ENCODE peak calls at places on chromosomes 4 and X, in ten cellular contexts. One of them, this sample, is unnamed.

GRCh38 chr4:117868201-117868600 is 166.1 kb upstream of the NDST3 start:
- DNase-seq in GM23248: no peak
- DNase-seq in cardiac muscle cell: no peak
- DNase-seq in heart right ventricle: no peak
- DNase-seq in upper lobe of right lung: no peak
- DNase-seq in coronary artery: no peak
- DNase-seq in dorsolateral prefrontal cortex: no peak
- DNase-seq in foreskin fibroblast: no peak
- DNase-seq in mammary epithelial cell: no peak
- DNase-seq in suprapubic skin: no peak
- DNase-seq in this sample: no peak

GRCh38 chrX:152904151-152905080 is 6.5 kb downstream of the ZNF185 start:
- DNase-seq in dorsolateral prefrontal cortex: no peak
- DNase-seq in cardiac muscle cell: peak; percentile 57
- DNase-seq in upper lobe of right lung: peak; percentile 63
- DNase-seq in foreskin fibroblast: peak; percentile 82
- DNase-seq in GM23248: peak; percentile 81
- DNase-seq in coronary artery: no peak
- DNase-seq in mammary epithelial cell: peak; percentile 17
- DNase-seq in suprapubic skin: no peak
- DNase-seq in heart right ventricle: peak; percentile 22
- DNase-seq in this sample: no peak

GRCh38 chr4:3478446-3479357 is 15.6 kb downstream of the DOK7 start:
- DNase-seq in mammary epithelial cell: no peak
- DNase-seq in upper lobe of right lung: no peak
- DNase-seq in suprapubic skin: no peak
- DNase-seq in foreskin fibroblast: no peak
- DNase-seq in heart right ventricle: peak; percentile 8
- DNase-seq in GM23248: no peak
- DNase-seq in coronary artery: no peak
- DNase-seq in dorsolateral prefrontal cortex: no peak
- DNase-seq in cardiac muscle cell: no peak
- DNase-seq in this sample: peak; percentile 64

GRCh38 chr4:179893967-179894590 is 2349.1 kb upstream of the TENM3 start:
- DNase-seq in GM23248: no peak
- DNase-seq in suprapubic skin: no peak
- DNase-seq in upper lobe of right lung: no peak
- DNase-seq in dorsolateral prefrontal cortex: no peak
- DNase-seq in foreskin fibroblast: no peak
- DNase-seq in mammary epithelial cell: no peak
- DNase-seq in cardiac muscle cell: no peak
- DNase-seq in coronary artery: no peak
- DNase-seq in heart right ventricle: no peak
- DNase-seq in this sample: no peak

GRCh38 chr4:139920552-139920951 is 233.4 kb downstream of the MAML3 start:
- DNase-seq in suprapubic skin: no peak
- DNase-seq in cardiac muscle cell: no peak
- DNase-seq in mammary epithelial cell: no peak
- DNase-seq in GM23248: no peak
- DNase-seq in dorsolateral prefrontal cortex: no peak
- DNase-seq in foreskin fibroblast: no peak
- DNase-seq in heart right ventricle: peak; percentile 37
- DNase-seq in upper lobe of right lung: no peak
- DNase-seq in coronary artery: no peak
- DNase-seq in this sample: no peak

GRCh38 chr4:7864685-7865084 is 75.0 kb downstream of the AFAP1 start:
- DNase-seq in coronary artery: no peak
- DNase-seq in dorsolateral prefrontal cortex: no peak
- DNase-seq in heart right ventricle: no peak
- DNase-seq in upper lobe of right lung: no peak
- DNase-seq in mammary epithelial cell: no peak
- DNase-seq in foreskin fibroblast: no peak
- DNase-seq in cardiac muscle cell: no peak
- DNase-seq in suprapubic skin: no peak
- DNase-seq in GM23248: no peak
- DNase-seq in this sample: no peak

GRCh38 chrX:46637937-46638336 is 64.4 kb downstream of the CHST7 start:
- DNase-seq in dorsolateral prefrontal cortex: no peak
- DNase-seq in heart right ventricle: no peak
- DNase-seq in upper lobe of right lung: no peak
- DNase-seq in mammary epithelial cell: peak; percentile 62
- DNase-seq in GM23248: peak; percentile 39
- DNase-seq in foreskin fibroblast: peak; percentile 56
- DNase-seq in suprapubic skin: no peak
- DNase-seq in cardiac muscle cell: no peak
- DNase-seq in coronary artery: no peak
- DNase-seq in this sample: no peak

GRCh38 chrX:9147631-9148189 is 113.8 kb upstream of the FAM9B start:
- DNase-seq in mammary epithelial cell: no peak
- DNase-seq in suprapubic skin: no peak
- DNase-seq in dorsolateral prefrontal cortex: no peak
- DNase-seq in coronary artery: no peak
- DNase-seq in GM23248: no peak
- DNase-seq in foreskin fibroblast: no peak
- DNase-seq in upper lobe of right lung: no peak
- DNase-seq in cardiac muscle cell: no peak
- DNase-seq in heart right ventricle: no peak
- DNase-seq in this sample: no peak

GRCh38 chrX:108167211-108167872 is 75.8 kb downstream of the ATG4A start:
- DNase-seq in dorsolateral prefrontal cortex: no peak
- DNase-seq in foreskin fibroblast: peak; percentile 72
- DNase-seq in coronary artery: no peak
- DNase-seq in GM23248: peak; percentile 37
- DNase-seq in heart right ventricle: no peak
- DNase-seq in mammary epithelial cell: peak; percentile 56
- DNase-seq in cardiac muscle cell: peak; percentile 65
- DNase-seq in suprapubic skin: no peak
- DNase-seq in upper lobe of right lung: no peak
- DNase-seq in this sample: no peak

GRCh38 chr4:58936436-58936835 is 1826.3 kb upstream of the IGFBP7 start:
- DNase-seq in upper lobe of right lung: no peak
- DNase-seq in GM23248: no peak
- DNase-seq in heart right ventricle: no peak
- DNase-seq in suprapubic skin: no peak
- DNase-seq in cardiac muscle cell: no peak
- DNase-seq in mammary epithelial cell: no peak
- DNase-seq in coronary artery: no peak
- DNase-seq in foreskin fibroblast: no peak
- DNase-seq in dorsolateral prefrontal cortex: no peak
- DNase-seq in this sample: no peak

GRCh38 chrX:12210196-12210815 is 72.0 kb downstream of the FRMPD4 start:
- DNase-seq in dorsolateral prefrontal cortex: no peak
- DNase-seq in coronary artery: no peak
- DNase-seq in heart right ventricle: no peak
- DNase-seq in upper lobe of right lung: no peak
- DNase-seq in suprapubic skin: no peak
- DNase-seq in mammary epithelial cell: peak; percentile 83
- DNase-seq in cardiac muscle cell: peak; percentile 72
- DNase-seq in GM23248: peak; percentile 48
- DNase-seq in foreskin fibroblast: peak; percentile 76
- DNase-seq in this sample: no peak

GRCh38 chr4:37885496-37885895 is 5.4 kb upstream of the TBC1D1 start:
- DNase-seq in foreskin fibroblast: no peak
- DNase-seq in dorsolateral prefrontal cortex: no peak
- DNase-seq in suprapubic skin: no peak
- DNase-seq in coronary artery: no peak
- DNase-seq in upper lobe of right lung: no peak
- DNase-seq in heart right ventricle: no peak
- DNase-seq in mammary epithelial cell: no peak
- DNase-seq in GM23248: no peak
- DNase-seq in cardiac muscle cell: peak; percentile 78
- DNase-seq in this sample: no peak
- H3K4me3 ChIP-seq in foreskin fibroblast: no peak overlapping the region
- H3K4me3 ChIP-seq in dorsolateral prefrontal cortex: no peak overlapping the region
- H3K4me3 ChIP-seq in suprapubic skin: no peak overlapping the region
- H3K4me3 ChIP-seq in coronary artery: peak overlapping the region; percentile 21
- H3K4me3 ChIP-seq in upper lobe of right lung: no peak overlapping the region
- H3K4me3 ChIP-seq in heart right ventricle: no peak overlapping the region
- H3K4me3 ChIP-seq in mammary epithelial cell: no peak overlapping the region
- H3K4me3 ChIP-seq in GM23248: no peak overlapping the region
- H3K4me3 ChIP-seq in cardiac muscle cell: no peak overlapping the region
- H3K4me3 ChIP-seq in this sample: no peak overlapping the region

GRCh38 chr4:68375667-68376559 is 26.0 kb upstream of the YTHDC1 start:
- DNase-seq in coronary artery: no peak
- DNase-seq in dorsolateral prefrontal cortex: peak; percentile 52
- DNase-seq in upper lobe of right lung: peak; percentile 66
- DNase-seq in foreskin fibroblast: peak; percentile 82
- DNase-seq in cardiac muscle cell: peak; percentile 64
- DNase-seq in heart right ventricle: no peak
- DNase-seq in GM23248: peak; percentile 79
- DNase-seq in mammary epithelial cell: peak; percentile 77
- DNase-seq in suprapubic skin: no peak
- DNase-seq in this sample: peak; percentile 63
- H3K4me3 ChIP-seq in coronary artery: peak overlapping the region; percentile 41
- H3K4me3 ChIP-seq in dorsolateral prefrontal cortex: no peak overlapping the region
- H3K4me3 ChIP-seq in upper lobe of right lung: peak overlapping the region; percentile 11
- H3K4me3 ChIP-seq in foreskin fibroblast: peak overlapping the region; percentile 32
- H3K4me3 ChIP-seq in cardiac muscle cell: peak overlapping the region; percentile 14
- H3K4me3 ChIP-seq in heart right ventricle: no peak overlapping the region
- H3K4me3 ChIP-seq in GM23248: peak overlapping the region; percentile 46
- H3K4me3 ChIP-seq in mammary epithelial cell: peak overlapping the region; percentile 45
- H3K4me3 ChIP-seq in suprapubic skin: no peak overlapping the region
- H3K4me3 ChIP-seq in this sample: no peak overlapping the region

GRCh38 chr4:102823464-102823863 is 3.9 kb downstream of the UBE2D3 start:
- DNase-seq in suprapubic skin: no peak
- DNase-seq in heart right ventricle: no peak
- DNase-seq in cardiac muscle cell: no peak
- DNase-seq in coronary artery: no peak
- DNase-seq in mammary epithelial cell: no peak
- DNase-seq in upper lobe of right lung: no peak
- DNase-seq in dorsolateral prefrontal cortex: no peak
- DNase-seq in foreskin fibroblast: no peak
- DNase-seq in GM23248: no peak
- DNase-seq in this sample: no peak
- H3K4me3 ChIP-seq in suprapubic skin: peak overlapping the region; percentile 68
- H3K4me3 ChIP-seq in heart right ventricle: peak overlapping the region; percentile 87
- H3K4me3 ChIP-seq in cardiac muscle cell: peak overlapping the region; percentile 89
- H3K4me3 ChIP-seq in coronary artery: peak overlapping the region; percentile 81
- H3K4me3 ChIP-seq in mammary epithelial cell: peak overlapping the region; percentile 93
- H3K4me3 ChIP-seq in upper lobe of right lung: peak overlapping the region; percentile 93
- H3K4me3 ChIP-seq in dorsolateral prefrontal cortex: peak overlapping the region; percentile 94
- H3K4me3 ChIP-seq in foreskin fibroblast: peak overlapping the region; percentile 90
- H3K4me3 ChIP-seq in GM23248: peak overlapping the region; percentile 96
- H3K4me3 ChIP-seq in this sample: no peak overlapping the region

GRCh38 chr4:150578745-150579470 is 3.0 kb upstream of the MAB21L2 start:
- DNase-seq in GM23248: peak; percentile 36
- DNase-seq in cardiac muscle cell: peak; percentile 41
- DNase-seq in suprapubic skin: no peak
- DNase-seq in dorsolateral prefrontal cortex: no peak
- DNase-seq in coronary artery: no peak
- DNase-seq in heart right ventricle: no peak
- DNase-seq in mammary epithelial cell: no peak
- DNase-seq in foreskin fibroblast: no peak
- DNase-seq in upper lobe of right lung: no peak
- DNase-seq in this sample: no peak
- H3K4me3 ChIP-seq in GM23248: peak overlapping the region; percentile 68
- H3K4me3 ChIP-seq in cardiac muscle cell: peak overlapping the region; percentile 21
- H3K4me3 ChIP-seq in suprapubic skin: peak overlapping the region; percentile 38
- H3K4me3 ChIP-seq in dorsolateral prefrontal cortex: peak overlapping the region; percentile 65
- H3K4me3 ChIP-seq in coronary artery: peak overlapping the region; percentile 60
- H3K4me3 ChIP-seq in heart right ventricle: peak overlapping the region; percentile 44
- H3K4me3 ChIP-seq in mammary epithelial cell: no peak overlapping the region
- H3K4me3 ChIP-seq in foreskin fibroblast: peak overlapping the region; percentile 52
- H3K4me3 ChIP-seq in upper lobe of right lung: peak overlapping the region; percentile 30
- H3K4me3 ChIP-seq in this sample: peak overlapping the region; percentile 32

DNA sequence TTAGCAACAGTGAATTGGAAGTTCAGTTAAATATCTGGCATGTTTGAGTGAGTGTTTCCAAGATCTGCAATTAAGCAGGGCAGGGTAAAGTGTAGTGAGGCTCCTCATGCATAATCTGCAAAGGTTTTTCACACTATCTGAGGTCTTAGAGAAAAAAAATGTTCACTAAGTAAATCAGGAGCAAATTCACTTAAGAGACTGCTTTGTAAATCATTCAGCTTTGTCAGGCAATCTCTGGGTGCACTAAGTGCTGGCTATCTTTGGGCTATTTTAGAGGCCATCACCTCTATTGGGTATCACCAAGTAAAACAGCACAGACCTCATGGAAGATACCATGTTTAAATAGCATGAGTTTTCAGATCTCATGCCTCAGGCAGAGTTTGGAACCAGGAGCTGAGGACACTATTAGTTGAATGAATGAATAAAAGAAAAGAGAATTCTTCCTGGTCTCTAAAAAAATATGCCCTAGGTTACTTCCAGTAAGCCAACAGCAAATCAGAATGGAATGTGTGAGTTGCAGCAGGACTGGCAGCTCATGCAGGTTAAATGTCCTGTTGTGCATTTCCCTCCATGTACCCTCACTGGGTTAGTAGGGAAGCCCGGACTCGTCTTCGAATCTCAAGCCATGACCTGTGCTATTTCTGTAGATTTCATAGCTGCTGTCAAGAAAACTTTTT is 195.3 kb downstream of the KCNIP4 start:
- DNase-seq in upper lobe of right lung: no peak
- DNase-seq in heart right ventricle: no peak
- DNase-seq in suprapubic skin: no peak
- DNase-seq in cardiac muscle cell: no peak
- DNase-seq in mammary epithelial cell: peak; percentile 19
- DNase-seq in coronary artery: no peak
- DNase-seq in GM23248: peak; percentile 23
- DNase-seq in dorsolateral prefrontal cortex: no peak
- DNase-seq in foreskin fibroblast: peak; percentile 18
- DNase-seq in this sample: no peak
- H3K4me3 ChIP-seq in upper lobe of right lung: no peak overlapping the region
- H3K4me3 ChIP-seq in heart right ventricle: no peak overlapping the region
- H3K4me3 ChIP-seq in suprapubic skin: no peak overlapping the region
- H3K4me3 ChIP-seq in cardiac muscle cell: no peak overlapping the region
- H3K4me3 ChIP-seq in mammary epithelial cell: no peak overlapping the region
- H3K4me3 ChIP-seq in coronary artery: no peak overlapping the region
- H3K4me3 ChIP-seq in GM23248: no peak overlapping the region
- H3K4me3 ChIP-seq in dorsolateral prefrontal cortex: no peak overlapping the region
- H3K4me3 ChIP-seq in foreskin fibroblast: no peak overlapping the region
- H3K4me3 ChIP-seq in this sample: no peak overlapping the region

This sample was measured in upper lobe of left lung.